ENCODE peak calls at places on chromosomes 7 and 10, in ten cellular contexts. D is heart right ventricle, X is body of pancreas, E is right lobe of liver, B is left lung, V is gastrocnemius medialis, U is heart left ventricle, P is lower lobe of right lung, Z is psoas muscle, S is thoracic aorta. J is an unnamed sample.

GRCh38 chr7:44615149-44615611 is 8.8 kb downstream of the OGDH start:
- ATAC-seq in D (peak), X (peak), E (peak), B (peak), V (no peak), U (peak), P (peak), Z (peak), S (no peak), J (peak)

GRCh38 chr10:106836923-106837322 is 327.6 kb downstream of the SORCS1 start:
- ATAC-seq in D (no peak), X (no peak), E (peak), B (peak), V (no peak), U (peak), P (peak), Z (no peak), S (no peak), J (peak)

GRCh38 chr7:25454562-25455031 is 226.3 kb upstream of the NPVF start:
- ATAC-seq in D (peak), X (peak), E (peak), B (no peak), V (peak), U (peak), P (peak), Z (peak), S (no peak), J (peak)

GRCh38 chr10:58796834-58797233 is 284.2 kb downstream of the BICC1 start:
- ATAC-seq in D (no peak), X (no peak), E (no peak), B (no peak), V (no peak), U (no peak), P (no peak), Z (no peak), S (no peak), J (no peak)

GRCh38 chr7:16934947-16935742 is 53.4 kb upstream of the AGR3 start:
- ATAC-seq in D (no peak), X (peak), E (no peak), B (peak), V (no peak), U (no peak), P (peak), Z (no peak), S (no peak), J (no peak)

GRCh38 chr7:67825356-67825755 is 828.7 kb downstream of the TYW1 start:
- ATAC-seq in D (no peak), X (no peak), E (no peak), B (no peak), V (no peak), U (no peak), P (no peak), Z (no peak), S (no peak), J (no peak)

GRCh38 chr7:26034386-26034785 is 117.6 kb upstream of the NFE2L3 start:
- ATAC-seq in D (no peak), X (no peak), E (no peak), B (no peak), V (no peak), U (no peak), P (no peak), Z (no peak), S (no peak), J (no peak)

GRCh38 chr10:53833908-53834307 is 967.1 kb downstream of the PCDH15 start:
- ATAC-seq in D (no peak), X (no peak), E (no peak), B (no peak), V (no peak), U (no peak), P (no peak), Z (no peak), S (no peak), J (no peak)

GRCh38 chr10:79434816-79435215 is 10.6 kb downstream of the ZCCHC24 start:
- ATAC-seq in D (no peak), X (no peak), E (no peak), B (peak), V (peak), U (no peak), P (no peak), Z (peak), S (no peak), J (no peak)

GRCh38 chr10:43944742-43945730 is 296.4 kb upstream of the ZNF32 start:
- ATAC-seq in D (peak), X (no peak), E (no peak), B (no peak), V (peak), U (peak), P (no peak), Z (no peak), S (no peak), J (no peak)

GRCh38 chr7:33107136-33108066 is 1.8 kb downstream of the RP9 start:
- ATAC-seq in D (peak), X (no peak), E (peak), B (peak), V (no peak), U (peak), P (peak), Z (no peak), S (no peak), J (no peak)

GRCh38 chr7:135878284-135878683 is 98.9 kb downstream of the MTPN start:
- ATAC-seq in D (no peak), X (no peak), E (no peak), B (no peak), V (no peak), U (no peak), P (no peak), Z (no peak), S (no peak), J (no peak)

GRCh38 chr10:121709674-121710073 is 111.4 kb upstream of the FGFR2 start:
- ATAC-seq in D (peak), X (peak), E (no peak), B (peak), V (peak), U (peak), P (no peak), Z (no peak), S (no peak), J (peak)

GRCh38 chr7:151837285-151838042 is 39.5 kb downstream of the PRKAG2 start:
- ATAC-seq in D (no peak), X (peak), E (no peak), B (peak), V (no peak), U (no peak), P (no peak), Z (no peak), S (no peak), J (peak)

GRCh38 chr10:80536361-80536835 is 1.3 kb upstream of the SH2D4B start:
- ATAC-seq in D (peak), X (no peak), E (peak), B (no peak), V (no peak), U (no peak), P (no peak), Z (no peak), S (no peak), J (no peak)

GRCh38 chr10:70162892-70163201 is 7.5 kb downstream of the SAR1A start:
- ATAC-seq in D (no peak), X (no peak), E (no peak), B (peak), V (no peak), U (no peak), P (peak), Z (no peak), S (no peak), J (no peak)

GRCh38 chr10:24556746-24557742 is 166.6 kb downstream of the ARHGAP21 start:
- ATAC-seq in D (no peak), X (peak), E (peak), B (peak), V (no peak), U (peak), P (peak), Z (peak), S (peak), J (no peak)

GRCh38 chr10:30435068-30435422 is 1.1 kb downstream of the MAP3K8 start:
- ATAC-seq in D (no peak), X (no peak), E (no peak), B (no peak), V (no peak), U (no peak), P (no peak), Z (no peak), S (no peak), J (no peak)
- H3K27ac ChIP-seq in D (peak), X (peak), E (peak), B (peak), V (peak), U (peak), P (peak), Z (peak), S (peak), J (peak)

GRCh38 chr7:91047636-91048035 is 216.6 kb upstream of the FZD1 start:
- ATAC-seq in D (no peak), X (no peak), E (no peak), B (no peak), V (no peak), U (no peak), P (peak), Z (no peak), S (no peak), J (no peak)

GRCh38 chr7:91043924-91044660 is 220.1 kb upstream of the FZD1 start:
- ATAC-seq in D (no peak), X (no peak), E (no peak), B (no peak), V (no peak), U (no peak), P (no peak), Z (no peak), S (no peak), J (no peak)

GRCh38 chr7:91045626-91046025 is 218.6 kb upstream of the FZD1 start:
- ATAC-seq in D (peak), X (no peak), E (no peak), B (peak), V (no peak), U (no peak), P (peak), Z (no peak), S (no peak), J (peak)

GRCh38 chr7:91043181-91043580 is 221.1 kb upstream of the FZD1 start:
- ATAC-seq in D (no peak), X (no peak), E (no peak), B (no peak), V (no peak), U (no peak), P (no peak), Z (no peak), S (no peak), J (no peak)

DNA sequence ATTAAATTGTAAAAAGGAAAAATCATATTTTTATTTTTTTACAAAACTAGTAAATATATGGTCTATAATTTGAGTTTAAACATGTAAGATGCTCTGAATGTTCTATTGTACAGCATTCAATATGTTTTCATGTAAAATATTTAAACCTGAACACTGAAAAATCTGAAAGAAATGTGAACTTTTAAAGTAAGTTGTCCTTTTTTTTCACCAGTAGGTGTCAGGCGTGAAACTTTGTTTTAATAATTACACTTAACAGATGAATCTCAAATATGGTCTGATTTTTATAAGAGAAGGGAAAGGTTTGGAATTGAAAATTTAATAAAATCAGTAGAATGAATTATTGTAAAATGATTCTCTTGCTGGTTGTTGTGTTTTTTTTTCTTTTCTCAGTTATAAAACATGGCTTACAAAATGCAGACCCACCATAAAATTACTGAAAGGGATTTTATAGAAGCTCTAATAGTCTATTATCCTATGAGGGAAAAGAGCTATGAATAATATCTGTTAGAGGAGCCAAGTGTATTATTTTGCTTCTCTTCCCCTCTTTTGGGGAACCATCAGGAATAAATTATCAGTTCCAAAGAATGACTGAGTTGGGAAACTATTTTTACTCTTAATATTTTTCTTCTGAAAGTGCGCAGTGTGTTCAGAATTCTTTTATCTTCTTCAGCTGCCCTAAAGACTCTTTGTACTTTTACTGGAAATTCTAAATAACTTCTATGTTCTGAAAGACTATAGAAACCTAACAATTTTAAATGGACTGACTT is 217.7 kb upstream of the FZD1 start:
- ATAC-seq in D (peak), X (no peak), E (no peak), B (no peak), V (no peak), U (no peak), P (no peak), Z (no peak), S (no peak), J (no peak)
- TF ChIP-seq CTCF in D (peak), X (peak), E (peak), B (no peak), V (no peak), U (peak), P (peak), Z (peak), S (peak), J (peak)

GRCh38 chr7:35736725-35737124 is 41.8 kb upstream of the HERPUD2 start:
- ATAC-seq in D (no peak), X (no peak), E (peak), B (peak), V (no peak), U (no peak), P (peak), Z (no peak), S (no peak), J (no peak)
- H3K27ac ChIP-seq in D (no peak), X (no peak), E (no peak), B (no peak), V (no peak), U (no peak), P (no peak), Z (no peak), S (no peak), J (no peak)

DNA sequence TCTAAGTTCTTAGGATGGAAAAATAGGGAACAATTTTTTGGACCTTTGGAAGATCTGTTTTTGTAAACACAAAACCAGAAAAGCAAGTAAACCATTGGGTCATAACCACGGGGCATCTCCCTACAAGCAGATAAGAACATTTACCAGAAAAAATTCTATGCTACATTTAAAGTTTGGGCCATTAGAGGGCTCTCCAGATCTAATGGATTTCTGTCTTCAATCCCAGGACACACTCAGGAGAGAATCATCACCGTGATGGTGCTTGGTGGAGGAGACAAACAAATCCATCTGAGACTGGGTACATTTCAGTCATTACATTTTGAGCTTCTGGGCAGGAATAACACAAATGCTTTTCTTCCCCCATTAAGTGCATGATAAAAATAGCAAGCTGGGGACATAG is 178.4 kb upstream of the TARP start:
- ATAC-seq in D (peak), X (no peak), E (no peak), B (peak), V (no peak), U (peak), P (no peak), Z (no peak), S (no peak), J (no peak)
- TF ChIP-seq CTCF in D (peak), X (no peak), E (no peak), B (no peak), V (no peak), U (peak), P (no peak), Z (no peak), S (no peak), J (no peak)

DNA sequence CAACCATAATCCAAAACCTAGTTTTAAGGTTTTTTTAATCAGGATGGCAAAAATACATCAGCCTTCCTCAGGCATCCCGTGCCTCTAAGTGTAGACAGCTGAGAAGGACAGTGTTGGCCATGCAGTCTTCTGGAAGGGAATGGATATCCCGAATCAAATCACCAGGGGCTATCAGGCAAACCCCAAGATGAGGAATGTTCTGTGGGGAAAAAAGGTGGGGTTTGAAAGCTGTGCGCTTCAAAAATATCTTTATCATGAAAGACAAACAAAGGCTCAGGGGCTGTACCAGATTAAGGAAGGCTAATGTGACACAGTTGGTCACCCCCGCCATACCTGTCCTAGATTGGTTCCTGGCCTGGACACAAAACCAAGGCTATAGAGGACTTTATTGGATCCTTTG is 5.4 kb downstream of the TMEM273 start:
- ATAC-seq in D (no peak), X (no peak), E (no peak), B (no peak), V (no peak), U (no peak), P (no peak), Z (no peak), S (no peak), J (no peak)
- H3K27ac ChIP-seq in D (no peak), X (no peak), E (no peak), B (no peak), V (no peak), U (no peak), P (no peak), Z (no peak), S (no peak), J (no peak)

DNA sequence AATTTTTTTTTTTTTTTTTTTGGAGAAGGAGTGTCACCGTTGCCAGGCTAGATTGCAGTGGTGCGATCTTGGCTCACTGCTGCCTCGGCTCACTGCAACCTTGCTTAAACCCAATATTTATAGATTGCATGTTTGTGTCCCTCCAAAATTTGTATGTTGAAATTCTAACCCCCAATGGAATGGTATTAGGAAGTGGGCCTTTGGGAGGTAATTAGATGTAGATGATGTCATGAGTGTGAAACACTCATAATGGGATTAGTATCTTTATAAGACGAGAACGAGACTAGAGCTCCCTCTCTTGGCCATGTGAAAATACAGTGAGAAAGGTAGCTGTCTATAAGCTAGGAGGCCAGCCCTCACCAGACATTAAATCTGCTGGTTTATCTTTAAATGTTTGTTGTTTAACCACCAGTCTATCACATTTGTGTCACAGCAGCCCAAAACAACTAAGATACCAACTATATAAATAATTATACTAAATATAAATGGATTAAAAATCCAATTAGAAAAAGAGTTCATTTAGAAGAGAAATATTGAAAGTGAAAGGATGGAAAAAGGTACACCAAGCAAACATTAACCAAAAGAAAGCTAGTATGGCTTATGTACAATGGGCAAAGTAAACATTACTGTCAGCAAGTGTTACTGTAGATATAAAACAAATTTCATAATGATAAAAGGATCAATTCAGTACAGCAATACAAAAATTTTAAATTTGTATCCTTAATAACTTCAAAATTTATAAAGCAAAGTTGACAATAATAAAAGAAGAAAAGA is 9.3 kb downstream of the TCAF1 start:
- ATAC-seq in D (no peak), X (no peak), E (peak), B (no peak), V (no peak), U (no peak), P (no peak), Z (no peak), S (no peak), J (no peak)
- TF ChIP-seq CTCF in D (no peak), X (no peak), E (peak), B (no peak), V (no peak), U (no peak), P (peak), Z (no peak), S (no peak), J (no peak)

GRCh38 chr7:106456339-106456738 is 171.6 kb upstream of the NAMPT start:
- ATAC-seq in D (no peak), X (peak), E (peak), B (no peak), V (no peak), U (no peak), P (no peak), Z (no peak), S (no peak), J (no peak)
- H3K27ac ChIP-seq in D (no peak), X (no peak), E (peak), B (no peak), V (no peak), U (no peak), P (no peak), Z (no peak), S (no peak), J (no peak)

DNA sequence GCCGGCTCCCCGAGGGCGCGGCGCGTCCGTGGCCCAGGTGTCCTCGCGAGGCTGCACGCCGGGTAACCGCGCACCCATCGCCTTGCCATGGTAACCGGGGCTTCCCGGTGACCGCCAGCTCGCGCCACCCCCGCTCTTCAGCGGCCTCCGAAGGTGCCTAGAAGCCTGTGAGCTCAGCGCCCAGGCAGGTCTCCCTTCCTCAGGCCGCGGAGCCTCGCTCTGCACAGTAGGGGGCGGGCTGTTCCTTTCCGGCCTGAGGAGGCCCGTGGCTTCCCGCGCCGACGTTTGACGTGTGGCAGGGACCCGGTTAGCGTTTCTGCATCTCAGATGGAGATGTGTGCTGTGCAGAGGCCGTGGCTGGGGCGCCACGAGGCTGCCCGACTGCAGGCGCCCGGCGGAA is 117.1 kb downstream of the DYNC2I1 start:
- ATAC-seq in D (peak), X (peak), E (peak), B (no peak), V (no peak), U (no peak), P (no peak), Z (no peak), S (no peak), J (no peak)
- TF ChIP-seq CTCF in D (peak), X (no peak), E (no peak), B (no peak), V (no peak), U (peak), P (peak), Z (no peak), S (peak), J (peak)

GRCh38 chr7:35728412-35729060 is 33.6 kb upstream of the HERPUD2 start:
- ATAC-seq in D (peak), X (no peak), E (no peak), B (no peak), V (no peak), U (peak), P (no peak), Z (no peak), S (no peak), J (no peak)

GRCh38 chr7:35729061-35729783 is 34.3 kb upstream of the HERPUD2 start:
- ATAC-seq in D (peak), X (no peak), E (peak), B (no peak), V (no peak), U (no peak), P (peak), Z (no peak), S (no peak), J (no peak)

GRCh38 chr7:35727571-35727970 is 32.6 kb upstream of the HERPUD2 start:
- ATAC-seq in D (peak), X (no peak), E (no peak), B (no peak), V (no peak), U (peak), P (no peak), Z (no peak), S (no peak), J (no peak)

GRCh38 chr7:35731349-35731748 is 36.4 kb upstream of the HERPUD2 start:
- ATAC-seq in D (no peak), X (no peak), E (no peak), B (no peak), V (no peak), U (no peak), P (no peak), Z (no peak), S (no peak), J (no peak)

DNA sequence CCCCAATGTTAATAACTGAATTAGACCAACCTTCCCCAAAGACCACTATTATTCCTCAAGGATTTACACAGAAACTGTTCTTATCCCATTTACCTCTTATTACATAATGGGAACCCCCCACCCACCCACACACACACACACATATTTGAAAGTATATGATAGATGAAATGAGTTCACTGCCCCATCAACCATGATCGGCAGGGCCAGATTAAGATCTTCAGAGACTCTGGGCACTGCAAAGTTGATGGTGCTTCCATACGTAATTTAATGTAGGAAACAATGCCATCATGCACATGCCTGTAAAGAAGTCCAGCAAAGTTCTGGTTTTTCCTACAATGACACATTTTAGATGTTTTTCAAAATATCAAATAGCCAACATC is 35.0 kb upstream of the HERPUD2 start:
- ATAC-seq in D (no peak), X (no peak), E (no peak), B (no peak), V (no peak), U (no peak), P (no peak), Z (no peak), S (no peak), J (no peak)
- H3K27ac ChIP-seq in D (no peak), X (no peak), E (no peak), B (no peak), V (no peak), U (peak), P (no peak), Z (no peak), S (no peak), J (no peak)

J was measured in gastroesophageal sphincter.